ENCODE peak calls at places on chromosomes 16 and 17, in eight cellular contexts. One of them, this sample, is unnamed.

GRCh38 chr16:24088767-24089166 is 167.4 kb upstream of the CACNG3 start:
- DNase-seq in lung: no peak
- DNase-seq in bronchial epithelial cell: no peak
- DNase-seq in tibial artery: no peak
- DNase-seq in activated CD8-positive, alpha-beta T cell treated with anti-CD3 and anti-CD28 coated beads for 36 hours: no peak
- DNase-seq in cardiac muscle cell: no peak
- DNase-seq in OCI-LY7: no peak
- DNase-seq in fibroblast of the aortic adventitia: no peak
- DNase-seq in this sample: no peak

GRCh38 chr16:85237817-85238216 is 125.5 kb upstream of the CIBAR2 start:
- DNase-seq in lung: no peak
- DNase-seq in bronchial epithelial cell: no peak
- DNase-seq in tibial artery: no peak
- DNase-seq in activated CD8-positive, alpha-beta T cell treated with anti-CD3 and anti-CD28 coated beads for 36 hours: no peak
- DNase-seq in cardiac muscle cell: no peak
- DNase-seq in OCI-LY7: no peak
- DNase-seq in fibroblast of the aortic adventitia: no peak
- DNase-seq in this sample: no peak

GRCh38 chr17:17125136-17126084 is 80.7 kb downstream of the PLD6 start:
- DNase-seq in lung: no peak
- DNase-seq in bronchial epithelial cell: no peak
- DNase-seq in tibial artery: no peak
- DNase-seq in activated CD8-positive, alpha-beta T cell treated with anti-CD3 and anti-CD28 coated beads for 36 hours: peak; percentile 30
- DNase-seq in cardiac muscle cell: no peak
- DNase-seq in OCI-LY7: no peak
- DNase-seq in fibroblast of the aortic adventitia: no peak
- DNase-seq in this sample: no peak

GRCh38 chr16:14669776-14670175 is 24.3 kb downstream of the PLA2G10 start:
- DNase-seq in lung: peak; percentile 57
- DNase-seq in bronchial epithelial cell: peak; percentile 11
- DNase-seq in tibial artery: no peak
- DNase-seq in activated CD8-positive, alpha-beta T cell treated with anti-CD3 and anti-CD28 coated beads for 36 hours: no peak
- DNase-seq in cardiac muscle cell: no peak
- DNase-seq in OCI-LY7: no peak
- DNase-seq in fibroblast of the aortic adventitia: no peak
- DNase-seq in this sample: no peak

GRCh38 chr16:6177781-6178180 is 1080.2 kb upstream of the EEF2KMT start:
- DNase-seq in lung: no peak
- DNase-seq in bronchial epithelial cell: no peak
- DNase-seq in tibial artery: no peak
- DNase-seq in activated CD8-positive, alpha-beta T cell treated with anti-CD3 and anti-CD28 coated beads for 36 hours: no peak
- DNase-seq in cardiac muscle cell: no peak
- DNase-seq in OCI-LY7: no peak
- DNase-seq in fibroblast of the aortic adventitia: no peak
- DNase-seq in this sample: no peak

GRCh38 chr16:68311316-68311620 is 449 bp downstream of the PRMT7 start:
- DNase-seq in lung: no peak
- DNase-seq in bronchial epithelial cell: no peak
- DNase-seq in tibial artery: no peak
- DNase-seq in activated CD8-positive, alpha-beta T cell treated with anti-CD3 and anti-CD28 coated beads for 36 hours: peak; percentile 69
- DNase-seq in cardiac muscle cell: no peak
- DNase-seq in OCI-LY7: no peak
- DNase-seq in fibroblast of the aortic adventitia: no peak
- DNase-seq in this sample: no peak

GRCh38 chr16:12340151-12340733 is 363.7 kb downstream of the SNX29 start:
- DNase-seq in lung: peak; percentile 37
- DNase-seq in bronchial epithelial cell: peak; percentile 36
- DNase-seq in tibial artery: no peak
- DNase-seq in activated CD8-positive, alpha-beta T cell treated with anti-CD3 and anti-CD28 coated beads for 36 hours: peak; percentile 52
- DNase-seq in cardiac muscle cell: peak; percentile 21
- DNase-seq in OCI-LY7: peak; percentile 67
- DNase-seq in fibroblast of the aortic adventitia: peak; percentile 72
- DNase-seq in this sample: peak; percentile 53

GRCh38 chr16:88373211-88373610 is 9.5 kb upstream of the ZNF469 start:
- DNase-seq in lung: no peak
- DNase-seq in bronchial epithelial cell: no peak
- DNase-seq in tibial artery: no peak
- DNase-seq in activated CD8-positive, alpha-beta T cell treated with anti-CD3 and anti-CD28 coated beads for 36 hours: no peak
- DNase-seq in cardiac muscle cell: no peak
- DNase-seq in OCI-LY7: no peak
- DNase-seq in fibroblast of the aortic adventitia: no peak
- DNase-seq in this sample: no peak

GRCh38 chr17:69588739-69589334 is 174.3 kb downstream of the MAP2K6 start:
- DNase-seq in lung: no peak
- DNase-seq in bronchial epithelial cell: no peak
- DNase-seq in tibial artery: no peak
- DNase-seq in activated CD8-positive, alpha-beta T cell treated with anti-CD3 and anti-CD28 coated beads for 36 hours: no peak
- DNase-seq in cardiac muscle cell: no peak
- DNase-seq in OCI-LY7: no peak
- DNase-seq in fibroblast of the aortic adventitia: no peak
- DNase-seq in this sample: no peak

GRCh38 chr17:69588316-69588715 is 173.8 kb downstream of the MAP2K6 start:
- DNase-seq in lung: no peak
- DNase-seq in bronchial epithelial cell: no peak
- DNase-seq in tibial artery: no peak
- DNase-seq in activated CD8-positive, alpha-beta T cell treated with anti-CD3 and anti-CD28 coated beads for 36 hours: no peak
- DNase-seq in cardiac muscle cell: no peak
- DNase-seq in OCI-LY7: no peak
- DNase-seq in fibroblast of the aortic adventitia: no peak
- DNase-seq in this sample: no peak

GRCh38 chr17:69593351-69593715 is 178.8 kb downstream of the MAP2K6 start:
- DNase-seq in lung: no peak
- DNase-seq in bronchial epithelial cell: no peak
- DNase-seq in tibial artery: no peak
- DNase-seq in activated CD8-positive, alpha-beta T cell treated with anti-CD3 and anti-CD28 coated beads for 36 hours: no peak
- DNase-seq in cardiac muscle cell: no peak
- DNase-seq in OCI-LY7: no peak
- DNase-seq in fibroblast of the aortic adventitia: no peak
- DNase-seq in this sample: no peak

GRCh38 chr17:69592692-69593350 is 178.3 kb downstream of the MAP2K6 start:
- DNase-seq in lung: no peak
- DNase-seq in bronchial epithelial cell: no peak
- DNase-seq in tibial artery: no peak
- DNase-seq in activated CD8-positive, alpha-beta T cell treated with anti-CD3 and anti-CD28 coated beads for 36 hours: no peak
- DNase-seq in cardiac muscle cell: no peak
- DNase-seq in OCI-LY7: no peak
- DNase-seq in fibroblast of the aortic adventitia: no peak
- DNase-seq in this sample: no peak

GRCh38 chr17:69590690-69591089 is 176.2 kb downstream of the MAP2K6 start:
- DNase-seq in lung: no peak
- DNase-seq in bronchial epithelial cell: no peak
- DNase-seq in tibial artery: no peak
- DNase-seq in activated CD8-positive, alpha-beta T cell treated with anti-CD3 and anti-CD28 coated beads for 36 hours: no peak
- DNase-seq in cardiac muscle cell: no peak
- DNase-seq in OCI-LY7: no peak
- DNase-seq in fibroblast of the aortic adventitia: no peak
- DNase-seq in this sample: no peak
- TF ChIP-seq CTCF in lung: no peak
- TF ChIP-seq CTCF in bronchial epithelial cell: no peak
- TF ChIP-seq CTCF in tibial artery: no peak
- TF ChIP-seq CTCF in activated CD8-positive, alpha-beta T cell treated with anti-CD3 and anti-CD28 coated beads for 36 hours: no peak
- TF ChIP-seq CTCF in cardiac muscle cell: no peak
- TF ChIP-seq CTCF in OCI-LY7: no peak
- TF ChIP-seq CTCF in fibroblast of the aortic adventitia: no peak
- TF ChIP-seq CTCF in this sample: no peak

DNA sequence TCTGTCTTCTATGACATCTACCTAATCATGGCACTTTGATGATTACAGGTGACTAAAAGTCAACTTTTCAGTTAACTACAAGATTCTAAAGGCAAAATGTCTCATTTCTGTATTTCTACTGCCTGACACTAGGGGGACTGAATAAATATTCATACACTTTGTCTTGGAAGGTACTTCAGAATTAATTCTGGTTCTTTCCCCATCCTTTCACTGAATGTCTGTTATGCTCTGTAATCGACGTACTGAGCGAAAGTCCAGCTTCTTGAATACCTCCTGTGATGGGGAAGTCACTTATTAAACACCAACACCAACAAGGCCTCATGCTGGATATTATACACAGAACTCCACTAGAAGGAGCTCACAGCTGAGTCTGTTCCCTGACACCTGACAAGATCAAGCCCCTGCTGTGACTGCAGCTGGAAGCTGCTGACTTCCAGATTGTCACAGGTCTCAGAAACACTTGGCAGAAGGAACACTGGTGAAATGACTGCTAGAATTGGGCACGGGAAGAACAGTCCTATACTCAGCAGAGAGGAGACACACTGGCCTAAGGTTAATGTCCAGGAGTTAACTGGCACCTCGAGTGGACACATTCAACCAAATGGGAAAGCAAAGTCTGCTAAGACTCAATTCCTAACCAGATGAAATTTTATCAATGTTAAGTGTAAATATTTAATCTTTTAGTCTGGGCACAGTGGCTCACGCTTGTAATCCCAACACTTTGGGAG is 31.9 kb downstream of the CMC2 start:
- DNase-seq in lung: no peak
- DNase-seq in bronchial epithelial cell: peak; percentile 40
- DNase-seq in tibial artery: no peak
- DNase-seq in activated CD8-positive, alpha-beta T cell treated with anti-CD3 and anti-CD28 coated beads for 36 hours: no peak
- DNase-seq in cardiac muscle cell: no peak
- DNase-seq in OCI-LY7: peak; percentile 24
- DNase-seq in fibroblast of the aortic adventitia: peak; percentile 9
- DNase-seq in this sample: no peak
- TF ChIP-seq CTCF in lung: no peak
- TF ChIP-seq CTCF in bronchial epithelial cell: peak; percentile 30
- TF ChIP-seq CTCF in tibial artery: no peak
- TF ChIP-seq CTCF in activated CD8-positive, alpha-beta T cell treated with anti-CD3 and anti-CD28 coated beads for 36 hours: peak; percentile 53
- TF ChIP-seq CTCF in cardiac muscle cell: peak; percentile 52
- TF ChIP-seq CTCF in OCI-LY7: peak; percentile 79
- TF ChIP-seq CTCF in fibroblast of the aortic adventitia: peak; percentile 52
- TF ChIP-seq CTCF in this sample: peak; percentile 39

GRCh38 chr16:8900343-8900742 is 18.2 kb downstream of the LITAFD start:
- DNase-seq in lung: no peak
- DNase-seq in bronchial epithelial cell: no peak
- DNase-seq in tibial artery: no peak
- DNase-seq in activated CD8-positive, alpha-beta T cell treated with anti-CD3 and anti-CD28 coated beads for 36 hours: no peak
- DNase-seq in cardiac muscle cell: no peak
- DNase-seq in OCI-LY7: no peak
- DNase-seq in fibroblast of the aortic adventitia: no peak
- DNase-seq in this sample: no peak

GRCh38 chr16:8898660-8899318 is 16.6 kb downstream of the LITAFD start:
- DNase-seq in lung: no peak
- DNase-seq in bronchial epithelial cell: no peak
- DNase-seq in tibial artery: no peak
- DNase-seq in activated CD8-positive, alpha-beta T cell treated with anti-CD3 and anti-CD28 coated beads for 36 hours: no peak
- DNase-seq in cardiac muscle cell: no peak
- DNase-seq in OCI-LY7: no peak
- DNase-seq in fibroblast of the aortic adventitia: no peak
- DNase-seq in this sample: no peak

GRCh38 chr16:8903004-8903403 is 20.9 kb downstream of the LITAFD start:
- DNase-seq in lung: no peak
- DNase-seq in bronchial epithelial cell: no peak
- DNase-seq in tibial artery: no peak
- DNase-seq in activated CD8-positive, alpha-beta T cell treated with anti-CD3 and anti-CD28 coated beads for 36 hours: no peak
- DNase-seq in cardiac muscle cell: no peak
- DNase-seq in OCI-LY7: no peak
- DNase-seq in fibroblast of the aortic adventitia: no peak
- DNase-seq in this sample: no peak

GRCh38 chr16:8901318-8901861 is 19.2 kb downstream of the LITAFD start:
- DNase-seq in lung: no peak
- DNase-seq in bronchial epithelial cell: no peak
- DNase-seq in tibial artery: no peak
- DNase-seq in activated CD8-positive, alpha-beta T cell treated with anti-CD3 and anti-CD28 coated beads for 36 hours: no peak
- DNase-seq in cardiac muscle cell: no peak
- DNase-seq in OCI-LY7: no peak
- DNase-seq in fibroblast of the aortic adventitia: no peak
- DNase-seq in this sample: no peak

GRCh38 chr16:8899709-8900317 is 17.7 kb downstream of the LITAFD start:
- DNase-seq in lung: no peak
- DNase-seq in bronchial epithelial cell: no peak
- DNase-seq in tibial artery: no peak
- DNase-seq in activated CD8-positive, alpha-beta T cell treated with anti-CD3 and anti-CD28 coated beads for 36 hours: no peak
- DNase-seq in cardiac muscle cell: no peak
- DNase-seq in OCI-LY7: no peak
- DNase-seq in fibroblast of the aortic adventitia: no peak
- DNase-seq in this sample: no peak
- TF ChIP-seq CTCF in lung: no peak
- TF ChIP-seq CTCF in bronchial epithelial cell: no peak
- TF ChIP-seq CTCF in tibial artery: no peak
- TF ChIP-seq CTCF in activated CD8-positive, alpha-beta T cell treated with anti-CD3 and anti-CD28 coated beads for 36 hours: no peak
- TF ChIP-seq CTCF in cardiac muscle cell: no peak
- TF ChIP-seq CTCF in OCI-LY7: peak; percentile 36
- TF ChIP-seq CTCF in fibroblast of the aortic adventitia: no peak
- TF ChIP-seq CTCF in this sample: no peak

GRCh38 chr16:2785101-2785991 is 2.0 kb downstream of the PRSS33 start:
- DNase-seq in lung: no peak
- DNase-seq in bronchial epithelial cell: no peak
- DNase-seq in tibial artery: no peak
- DNase-seq in activated CD8-positive, alpha-beta T cell treated with anti-CD3 and anti-CD28 coated beads for 36 hours: peak; percentile 61
- DNase-seq in cardiac muscle cell: no peak
- DNase-seq in OCI-LY7: no peak
- DNase-seq in fibroblast of the aortic adventitia: no peak
- DNase-seq in this sample: no peak
- TF ChIP-seq CTCF in lung: no peak
- TF ChIP-seq CTCF in bronchial epithelial cell: no peak
- TF ChIP-seq CTCF in tibial artery: no peak
- TF ChIP-seq CTCF in activated CD8-positive, alpha-beta T cell treated with anti-CD3 and anti-CD28 coated beads for 36 hours: peak; percentile 57
- TF ChIP-seq CTCF in cardiac muscle cell: peak; percentile 11
- TF ChIP-seq CTCF in OCI-LY7: peak; percentile 58
- TF ChIP-seq CTCF in fibroblast of the aortic adventitia: peak; percentile 13
- TF ChIP-seq CTCF in this sample: no peak

GRCh38 chr16:815861-816260 is 15.3 kb upstream of the GNG13 start:
- DNase-seq in lung: no peak
- DNase-seq in bronchial epithelial cell: no peak
- DNase-seq in tibial artery: no peak
- DNase-seq in activated CD8-positive, alpha-beta T cell treated with anti-CD3 and anti-CD28 coated beads for 36 hours: no peak
- DNase-seq in cardiac muscle cell: no peak
- DNase-seq in OCI-LY7: no peak
- DNase-seq in fibroblast of the aortic adventitia: no peak
- DNase-seq in this sample: no peak

GRCh38 chr16:814974-815373 is 14.4 kb upstream of the GNG13 start:
- DNase-seq in lung: no peak
- DNase-seq in bronchial epithelial cell: no peak
- DNase-seq in tibial artery: no peak
- DNase-seq in activated CD8-positive, alpha-beta T cell treated with anti-CD3 and anti-CD28 coated beads for 36 hours: no peak
- DNase-seq in cardiac muscle cell: peak; percentile 6
- DNase-seq in OCI-LY7: no peak
- DNase-seq in fibroblast of the aortic adventitia: peak; percentile 17
- DNase-seq in this sample: no peak

GRCh38 chr16:813916-814412 is 13.4 kb upstream of the GNG13 start:
- DNase-seq in lung: no peak
- DNase-seq in bronchial epithelial cell: no peak
- DNase-seq in tibial artery: no peak
- DNase-seq in activated CD8-positive, alpha-beta T cell treated with anti-CD3 and anti-CD28 coated beads for 36 hours: no peak
- DNase-seq in cardiac muscle cell: no peak
- DNase-seq in OCI-LY7: no peak
- DNase-seq in fibroblast of the aortic adventitia: no peak
- DNase-seq in this sample: no peak

GRCh38 chr16:817001-817906 is 16.7 kb upstream of the GNG13 start:
- DNase-seq in lung: no peak
- DNase-seq in bronchial epithelial cell: no peak
- DNase-seq in tibial artery: no peak
- DNase-seq in activated CD8-positive, alpha-beta T cell treated with anti-CD3 and anti-CD28 coated beads for 36 hours: no peak
- DNase-seq in cardiac muscle cell: no peak
- DNase-seq in OCI-LY7: no peak
- DNase-seq in fibroblast of the aortic adventitia: no peak
- DNase-seq in this sample: no peak

GRCh38 chr16:813204-813915 is 12.8 kb upstream of the GNG13 start:
- DNase-seq in lung: no peak
- DNase-seq in bronchial epithelial cell: no peak
- DNase-seq in tibial artery: no peak
- DNase-seq in activated CD8-positive, alpha-beta T cell treated with anti-CD3 and anti-CD28 coated beads for 36 hours: peak; percentile 72
- DNase-seq in cardiac muscle cell: peak; percentile 36
- DNase-seq in OCI-LY7: peak; percentile 44
- DNase-seq in fibroblast of the aortic adventitia: peak; percentile 21
- DNase-seq in this sample: peak; percentile 76
- TF ChIP-seq CTCF in lung: peak; percentile 26
- TF ChIP-seq CTCF in bronchial epithelial cell: peak; percentile 48
- TF ChIP-seq CTCF in tibial artery: peak; percentile 22
- TF ChIP-seq CTCF in activated CD8-positive, alpha-beta T cell treated with anti-CD3 and anti-CD28 coated beads for 36 hours: peak; percentile 76
- TF ChIP-seq CTCF in cardiac muscle cell: peak; percentile 48
- TF ChIP-seq CTCF in OCI-LY7: peak; percentile 75
- TF ChIP-seq CTCF in fibroblast of the aortic adventitia: peak; percentile 56
- TF ChIP-seq CTCF in this sample: peak; percentile 61

This sample was measured in GM10248.